ENCODE peak calls at places on chromosomes 13 and 19, in four cellular contexts. M, Y, O and W are unnamed samples.

GRCh38 chr13:51221674-51222509 is at the start of gene FAM124A:
- DNase-seq in M (no peak), Y (no peak), O (peak; percentile 27), W (peak; percentile 41)

GRCh38 chr19:20863176-20863575 is 59.9 kb upstream of the ZNF85 start:
- DNase-seq in M (no peak), Y (no peak), O (no peak), W (no peak)

GRCh38 chr13:101624981-101625380 is 172.5 kb downstream of the ITGBL1 start:
- DNase-seq in O (no peak), Y (no peak), M (no peak), W (peak; percentile 32)

GRCh38 chr13:65530688-65531087 is 1699.4 kb downstream of the PCDH9 start:
- DNase-seq in M (no peak), O (no peak), Y (no peak), W (no peak)

GRCh38 chr13:94139393-94139995 is 340.0 kb downstream of the DCT start:
- DNase-seq in M (no peak), Y (no peak), O (no peak), W (no peak)

GRCh38 chr13:112184261-112184660 is 117.3 kb downstream of the SOX1 start:
- DNase-seq in Y (no peak), M (no peak), O (no peak), W (no peak)

GRCh38 chr13:100646030-100646673 is 28.4 kb downstream of the TMTC4 start:
- DNase-seq in M (no peak), Y (peak; percentile 27), O (peak; percentile 45), W (peak; percentile 47)

GRCh38 chr13:99385940-99386339 is 78.7 kb upstream of the GPR183 start:
- DNase-seq in M (no peak), O (no peak), Y (no peak), W (no peak)

GRCh38 chr19:2556221-2557092 is 80.5 kb downstream of the GADD45B start:
- DNase-seq in Y (no peak), M (no peak), O (no peak), W (no peak)

GRCh38 chr13:42803563-42804212 is 22.3 kb downstream of the FAM216B start:
- DNase-seq in Y (peak; percentile 52), M (no peak), O (peak; percentile 34), W (peak; percentile 38)

GRCh38 chr19:35208121-35208520 is 20.4 kb downstream of the FAM187B start:
- DNase-seq in O (no peak), M (no peak), Y (no peak), W (no peak)

GRCh38 chr19:55590621-55591020 is 8.7 kb downstream of the FIZ1 start:
- DNase-seq in M (no peak), O (no peak), Y (no peak), W (peak; percentile 38)

GRCh38 chr13:73228546-73228945 is 169.7 kb downstream of the KLF5 start:
- DNase-seq in M (no peak), O (peak; percentile 12), Y (peak; percentile 40), W (peak; percentile 39)

GRCh38 chr19:4009990-4010807 is 2.7 kb downstream of the PIAS4 start:
- DNase-seq in M (no peak), O (no peak), Y (no peak), W (no peak)

GRCh38 chr19:4012092-4012974 is 4.8 kb downstream of the PIAS4 start:
- DNase-seq in M (no peak), O (no peak), Y (no peak), W (no peak)

GRCh38 chr19:4007836-4008539 is 452 bp downstream of the PIAS4 start:
- DNase-seq in O (no peak), Y (no peak), M (no peak), W (no peak)

GRCh38 chr19:4010808-4011110 is 3.2 kb downstream of the PIAS4 start:
- DNase-seq in M (no peak), Y (no peak), O (no peak), W (no peak)

GRCh38 chr19:4007021-4007835 is at the start of gene PIAS4:
- DNase-seq in O (peak; percentile 87), Y (peak; percentile 78), M (peak; percentile 49), W (peak; percentile 96)
- TF ChIP-seq CTCF in O (no peak), Y (no peak), M (no peak), W (no peak)

GRCh38 chr19:11639245-11639601 is 41.9 kb downstream of the ZNF627 start:
- DNase-seq in M (no peak), O (no peak), Y (no peak), W (no peak)
- H3K4me3 ChIP-seq in M (peak overlapping the region; percentile 92), O (no peak overlapping the region), Y (no peak overlapping the region), W (no peak overlapping the region)

GRCh38 chr19:40666803-40667438 is 23.5 kb downstream of the NUMBL start:
- DNase-seq in Y (no peak), O (no peak), M (no peak), W (no peak)
- TF ChIP-seq CTCF in Y (no peak), O (no peak), M (no peak), W (no peak)

DNA sequence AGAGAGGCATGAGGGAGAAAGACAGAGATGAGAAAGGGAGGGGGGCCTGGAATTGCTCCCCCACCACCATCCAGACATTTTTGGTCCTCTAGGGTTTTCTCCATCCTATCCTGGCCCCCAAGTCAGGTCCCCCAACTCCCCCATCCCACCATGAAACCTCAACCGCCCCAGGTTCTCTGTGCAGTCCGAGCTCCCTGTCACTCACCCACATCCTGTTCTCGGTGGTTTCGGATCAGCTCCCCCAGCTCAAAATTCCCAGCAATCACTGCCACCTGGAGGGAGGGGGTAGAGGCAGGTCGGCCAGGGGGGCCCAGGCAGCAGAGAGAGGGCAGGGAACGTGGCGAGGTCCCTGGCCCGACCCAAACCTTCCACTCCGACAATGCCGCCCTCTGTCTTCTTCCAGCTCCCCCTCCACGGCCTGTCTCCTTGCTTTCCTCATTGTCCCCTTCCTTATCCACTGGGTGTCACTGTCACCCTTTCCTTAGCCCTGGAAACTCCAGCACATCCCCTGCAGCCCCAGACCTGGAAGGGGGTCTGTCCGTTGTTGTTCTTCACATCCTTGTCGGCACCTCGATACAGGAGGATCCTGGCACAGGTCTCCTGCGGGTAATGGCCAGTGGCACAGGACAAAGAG is 15.6 kb downstream of the SHANK1 start:
- DNase-seq in M (no peak), Y (no peak), O (no peak), W (no peak)
- H3K4me3 ChIP-seq in M (no peak overlapping the region), Y (no peak overlapping the region), O (no peak overlapping the region), W (no peak overlapping the region)

GRCh38 chr13:75566658-75567057 is 17.1 kb downstream of the UCHL3 start:
- DNase-seq in Y (peak; percentile 70), O (peak; percentile 60), M (no peak), W (peak; percentile 62)
- TF ChIP-seq CTCF in Y (peak; percentile 14), O (peak; percentile 43), M (peak; percentile 42), W (peak; percentile 32)

GRCh38 chr13:109707044-109707794 is 79.2 kb downstream of the IRS2 start:
- DNase-seq in O (no peak), Y (no peak), M (no peak), W (no peak)
- H3K4me3 ChIP-seq in O (no peak overlapping the region), Y (no peak overlapping the region), M (no peak overlapping the region), W (no peak overlapping the region)

DNA sequence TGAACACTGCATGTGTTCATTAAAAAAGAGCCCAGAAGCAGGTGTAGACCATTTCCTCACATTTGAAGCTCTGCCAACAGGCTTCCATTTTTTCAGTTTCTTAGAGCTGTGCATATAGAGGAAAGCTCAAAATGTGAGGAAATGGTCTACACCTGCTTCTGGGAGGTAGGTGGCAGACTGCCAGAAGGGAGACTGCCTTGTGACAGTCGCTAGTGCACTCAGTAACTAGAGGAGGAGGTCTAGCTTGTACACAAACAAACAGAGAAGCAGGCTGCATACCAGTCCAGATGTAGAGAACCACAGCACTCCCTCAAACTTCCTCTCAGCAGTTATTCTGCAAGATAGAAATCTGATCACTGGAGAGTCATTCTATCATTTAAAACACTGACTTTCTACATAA is 800.2 kb downstream of the EFNB2 start:
- DNase-seq in Y (no peak), O (no peak), M (no peak), W (no peak)
- TF ChIP-seq CTCF in Y (no peak), O (no peak), M (no peak), W (no peak)

GRCh38 chr19:12825259-12826131 is 8.9 kb downstream of the RTBDN start:
- DNase-seq in Y (no peak), M (no peak), O (no peak), W (no peak)
- H3K4me3 ChIP-seq in Y (no peak overlapping the region), M (no peak overlapping the region), O (no peak overlapping the region), W (no peak overlapping the region)

GRCh38 chr13:78689011-78689410 is 30.1 kb upstream of the OBI1 start:
- DNase-seq in O (no peak), M (no peak), Y (no peak), W (no peak)
- TF ChIP-seq CTCF in O (peak; percentile 7), M (no peak), Y (no peak), W (no peak)

DNA sequence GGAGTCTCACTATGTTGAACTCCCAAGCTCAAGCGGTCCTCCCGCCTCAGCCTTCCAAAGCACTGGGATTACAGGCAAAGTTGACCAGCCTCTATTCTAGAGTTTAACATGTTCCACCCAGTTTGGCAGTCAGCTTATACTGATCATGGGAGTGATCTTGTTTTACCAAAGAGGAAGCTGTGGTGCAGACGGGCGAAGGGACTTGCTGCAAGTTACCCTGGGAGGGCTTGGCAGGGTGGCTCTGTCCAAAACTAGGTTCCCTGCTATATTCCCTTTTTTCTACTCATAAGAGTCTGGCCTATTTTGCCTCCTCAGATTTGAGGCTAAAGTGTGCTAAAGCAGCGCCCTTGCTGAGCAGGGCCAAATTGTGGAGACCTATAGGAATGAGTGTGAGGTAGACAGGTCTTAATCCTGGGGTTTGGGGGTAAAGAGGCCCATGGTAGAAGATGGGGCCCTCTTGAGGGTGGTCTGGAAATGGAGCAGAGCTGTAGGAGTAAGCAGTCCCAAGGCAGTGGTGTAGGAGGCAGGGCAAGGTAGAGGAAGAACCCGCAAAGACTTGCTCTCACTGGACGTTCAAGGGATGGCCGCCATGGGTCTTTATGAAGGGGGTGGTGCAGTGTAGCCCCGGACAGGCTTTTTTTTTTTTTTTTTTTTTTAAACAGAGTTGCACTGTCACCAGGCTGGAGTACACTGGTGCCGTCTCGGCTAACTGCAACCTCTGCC is 3.3 kb downstream of the RPS19 start:
- DNase-seq in M (no peak), O (no peak), Y (no peak), W (no peak)
- H3K4me3 ChIP-seq in M (no peak overlapping the region), O (no peak overlapping the region), Y (no peak overlapping the region), W (peak overlapping the region; percentile 1)